ENCODE peak calls at places on chromosomes 2 and 18, in seven cellular contexts. H, U, L, W, F, R and P are unnamed samples.

GRCh38 chr2:159156834-159157233 is 129.7 kb downstream of the WDSUB1 start:
- DNase-seq in W (no peak), F (no peak), U (no peak), L (no peak), R (no peak), H (no peak), P (no peak)

GRCh38 chr18:25248755-25249154 is 103.2 kb downstream of the ZNF521 start:
- DNase-seq in R (no peak), U (no peak), H (no peak), W (no peak), L (no peak), F (peak), P (no peak)

GRCh38 chr2:54059504-54059903 is 55.9 kb upstream of the ACYP2 start:
- DNase-seq in W (no peak), U (peak), F (no peak), L (no peak), H (no peak), R (no peak), P (no peak)

GRCh38 chr18:48875942-48876511 is 74.7 kb downstream of the SMAD7 start:
- DNase-seq in H (peak), U (no peak), W (no peak), F (no peak), L (peak), R (no peak), P (peak)

GRCh38 chr2:10787176-10787968 is 25.2 kb downstream of the PDIA6 start:
- DNase-seq in H (peak), L (no peak), R (peak), F (no peak), W (peak), U (peak), P (peak)

GRCh38 chr2:203688798-203689197 is 17.6 kb upstream of the CD28 start:
- DNase-seq in F (no peak), W (peak), R (peak), H (peak), U (peak), L (peak), P (peak)

GRCh38 chr2:215637658-215638057 is 201.8 kb upstream of the FN1 start:
- DNase-seq in U (no peak), H (no peak), F (no peak), L (no peak), R (no peak), W (no peak), P (no peak)

GRCh38 chr2:68698567-68699377 is 35.8 kb upstream of the ARHGAP25 start:
- DNase-seq in U (no peak), F (no peak), H (no peak), L (no peak), R (no peak), W (no peak), P (no peak)

GRCh38 chr2:66389651-66390131 is 45.2 kb upstream of the MEIS1 start:
- DNase-seq in L (peak), H (no peak), W (no peak), U (peak), R (no peak), F (peak), P (no peak)

GRCh38 chr2:18855027-18855426 is 265.7 kb upstream of the NT5C1B start:
- DNase-seq in H (peak), R (no peak), U (peak), L (no peak), F (peak), W (no peak), P (no peak)

GRCh38 chr2:12261993-12262680 is 454.6 kb upstream of the TRIB2 start:
- DNase-seq in R (no peak), F (peak), L (no peak), U (peak), W (no peak), H (peak), P (no peak)

GRCh38 chr2:215361211-215361875 is 49.5 kb downstream of the ATIC start:
- DNase-seq in L (no peak), W (no peak), U (peak), H (no peak), R (no peak), F (no peak), P (no peak)

GRCh38 chr2:36137612-36138011 is 218.0 kb upstream of the CRIM1 start:
- DNase-seq in U (no peak), H (no peak), W (peak), F (no peak), L (no peak), R (no peak), P (no peak)
- TF ChIP-seq EZH2phosphoT487 in U (no peak), H (no peak), W (no peak), F (no peak), L (no peak), R (no peak), P (no peak)

GRCh38 chr2:28343184-28343942 is 49.3 kb upstream of the FOSL2 start:
- DNase-seq in H (no peak), L (no peak), F (no peak), R (no peak), U (no peak), W (no peak), P (no peak)
- H3K27ac ChIP-seq in H (no peak), L (peak), F (no peak), R (no peak), U (no peak), W (no peak), P (no peak)

GRCh38 chr18:61400714-61401113 is 67.5 kb downstream of the CDH20 start:
- DNase-seq in F (peak), W (no peak), L (no peak), R (no peak), H (no peak), U (peak), P (no peak)
- TF ChIP-seq EZH2phosphoT487 in F (no peak), W (no peak), L (no peak), R (no peak), H (no peak), U (no peak), P (no peak)

GRCh38 chr2:28593356-28593755 is 97.5 kb downstream of the PLB1 start:
- DNase-seq in F (no peak), L (no peak), R (no peak), U (no peak), H (no peak), W (no peak), P (no peak)
- H3K27ac ChIP-seq in F (peak), L (peak), R (no peak), U (no peak), H (no peak), W (no peak), P (no peak)

GRCh38 chr18:57784034-57784815 is 18.9 kb downstream of the ATP8B1 start:
- DNase-seq in R (no peak), L (no peak), F (peak), W (no peak), H (no peak), U (peak), P (no peak)
- TF ChIP-seq EZH2phosphoT487 in R (no peak), L (no peak), F (no peak), W (no peak), H (no peak), U (no peak), P (no peak)